ENCODE peak calls at places on chromosomes 12 and 14, in four cellular contexts. B is HCT116, U is GM20000, X is mesothelial cell of epicardium. Y is an unnamed sample.

GRCh38 chr14:36254020-36254614 is 66.3 kb downstream of the MBIP start:
- DNase-seq in B (no peak), U (no peak), X (no peak), Y (peak; percentile 13)

GRCh38 chr12:113259499-113259953 is 38.3 kb downstream of the TPCN1 start:
- DNase-seq in B (no peak), U (no peak), X (no peak), Y (peak; percentile 74)

GRCh38 chr14:55450539-55450938 is 10.1 kb upstream of the TBPL2 start:
- DNase-seq in B (no peak), U (no peak), X (no peak), Y (no peak)

GRCh38 chr12:6039894-6040601 is 84.4 kb downstream of the VWF start:
- DNase-seq in B (peak; percentile 57), U (peak; percentile 77), X (peak; percentile 56), Y (peak; percentile 67)

GRCh38 chr14:31449971-31450610 is 7.2 kb downstream of the DTD2 start:
- DNase-seq in B (peak; percentile 7), U (peak; percentile 25), X (no peak), Y (peak; percentile 62)

GRCh38 chr14:100408350-100409015 is 85.3 kb downstream of the SLC25A47 start:
- DNase-seq in B (peak; percentile 67), U (no peak), X (no peak), Y (no peak)

GRCh38 chr12:18750087-18750486 is 12.2 kb downstream of the CAPZA3 start:
- DNase-seq in B (no peak), U (no peak), X (no peak), Y (peak; percentile 83)

GRCh38 chr12:110780448-110780847 is 37.8 kb upstream of the PPP1CC start:
- DNase-seq in B (no peak), U (no peak), X (no peak), Y (no peak)

GRCh38 chr12:5965950-5966383 is 20.9 kb upstream of the ANO2 start:
- DNase-seq in B (peak; percentile 28), U (peak; percentile 57), X (peak; percentile 74), Y (peak; percentile 43)

GRCh38 chr12:128259556-128260070 is 7.4 kb upstream of the TMEM132C start:
- DNase-seq in B (no peak), U (peak; percentile 48), X (peak; percentile 54), Y (no peak)

GRCh38 chr12:1499351-1499750 is 95.0 kb downstream of the FBXL14 start:
- DNase-seq in B (no peak), U (no peak), X (no peak), Y (no peak)

Y was measured in AG10803.